ENCODE peak calls at places on chromosomes 5 and 9, in six cellular contexts. L is K562, I is upper lobe of left lung, N is choroid plexus epithelial cell, Y is sigmoid colon, O is activated B cell treated with CpG ODN at 0.5 μM for 24 hours. H is an unnamed sample.

GRCh38 chr9:109766351-109766750 is 13.6 kb upstream of the PALM2AKAP2 start:
- DNase-seq in L (no peak), I (no peak), N (peak; percentile 74), Y (no peak), O (no peak), H (peak; percentile 91)

GRCh38 chr5:160621503-160621902 is 199.8 kb downstream of the PTTG1 start:
- DNase-seq in L (no peak), I (no peak), N (no peak), Y (no peak), O (no peak), H (peak; percentile 13)

GRCh38 chr9:25025686-25026085 is 480.0 kb upstream of the IZUMO3 start:
- DNase-seq in L (no peak), I (no peak), N (no peak), Y (no peak), O (no peak), H (no peak)

GRCh38 chr5:177426566-177427210 is at the start of gene GRK6:
- DNase-seq in L (peak; percentile 76), I (peak; percentile 57), N (no peak), Y (peak; percentile 81), O (peak; percentile 60), H (peak; percentile 67)

GRCh38 chr5:147472669-147473131 is 37.2 kb downstream of the DPYSL3 start:
- DNase-seq in L (no peak), I (no peak), N (no peak), Y (no peak), O (no peak), H (no peak)

GRCh38 chr5:68007446-68007845 is 208.1 kb upstream of the PIK3R1 start:
- DNase-seq in L (no peak), I (peak; percentile 81), N (peak; percentile 97), Y (peak; percentile 87), O (no peak), H (no peak)

GRCh38 chr5:52692039-52692438 is 95.7 kb upstream of the ITGA1 start:
- DNase-seq in L (no peak), I (no peak), N (peak; percentile 71), Y (no peak), O (no peak), H (no peak)

GRCh38 chr9:100838857-100839256 is 189.7 kb upstream of the PLPPR1 start:
- DNase-seq in L (no peak), I (no peak), N (no peak), Y (no peak), O (no peak), H (no peak)

GRCh38 chr9:114911167-114911821 is 19.1 kb downstream of the TNFSF8 start:
- DNase-seq in L (peak; percentile 31), I (no peak), N (peak; percentile 58), Y (no peak), O (no peak), H (peak; percentile 87)

GRCh38 chr5:103450333-103451061 is 112.1 kb downstream of the NUDT12 start:
- DNase-seq in L (no peak), I (no peak), N (peak; percentile 88), Y (no peak), O (no peak), H (peak; percentile 60)

GRCh38 chr5:111277061-111277460 is 52.9 kb downstream of the CAMK4 start:
- DNase-seq in L (no peak), I (no peak), N (no peak), Y (no peak), O (no peak), H (no peak)

GRCh38 chr9:115668506-115668905 is 485.1 kb upstream of the PAPPA start:
- DNase-seq in L (no peak), I (no peak), N (peak; percentile 94), Y (peak; percentile 70), O (no peak), H (peak; percentile 76)

GRCh38 chr9:95189230-95190098 is 128.0 kb downstream of the FANCC start:
- DNase-seq in L (no peak), I (no peak), N (peak; percentile 95), Y (peak; percentile 71), O (no peak), H (no peak)

GRCh38 chr9:68795411-68795810 is 90.4 kb downstream of the PIP5K1B start:
- DNase-seq in L (no peak), I (no peak), N (no peak), Y (no peak), O (no peak), H (no peak)

GRCh38 chr5:157708866-157709265 is 22.4 kb upstream of the THG1L start:
- DNase-seq in L (no peak), I (no peak), N (no peak), Y (no peak), O (no peak), H (no peak)

GRCh38 chr9:37747271-37747753 is 6.3 kb upstream of the TRMT10B start:
- DNase-seq in L (peak; percentile 87), I (peak; percentile 42), N (peak; percentile 87), Y (no peak), O (peak; percentile 27), H (peak; percentile 79)

GRCh38 chr5:3349704-3350565 is 245.7 kb upstream of the IRX1 start:
- DNase-seq in L (no peak), I (no peak), N (no peak), Y (peak; percentile 21), O (no peak), H (no peak)

GRCh38 chr5:112165399-112165798 is 253.7 kb downstream of the EPB41L4A start:
- DNase-seq in L (no peak), I (no peak), N (no peak), Y (no peak), O (no peak), H (no peak)

GRCh38 chr9:9792144-9792857 is 820.5 kb downstream of the PTPRD start:
- DNase-seq in L (no peak), I (no peak), N (no peak), Y (no peak), O (no peak), H (no peak)

GRCh38 chr9:9790216-9790872 is 822.5 kb downstream of the PTPRD start:
- DNase-seq in L (peak; percentile 13), I (no peak), N (peak; percentile 16), Y (no peak), O (no peak), H (peak; percentile 0)

GRCh38 chr9:9791621-9792020 is 821.2 kb downstream of the PTPRD start:
- DNase-seq in L (no peak), I (no peak), N (peak; percentile 26), Y (no peak), O (no peak), H (no peak)
- TF ChIP-seq CTCF in L (no peak), I (no peak), N (no peak), Y (no peak), O (no peak), H (peak; percentile 17)

GRCh38 chr5:120229036-120229435 is 235.1 kb upstream of the PRR16 start:
- DNase-seq in L (no peak), I (no peak), N (no peak), Y (no peak), O (no peak), H (no peak)

GRCh38 chr5:120231563-120231962 is 232.5 kb upstream of the PRR16 start:
- DNase-seq in L (no peak), I (no peak), N (no peak), Y (no peak), O (no peak), H (no peak)

DNA sequence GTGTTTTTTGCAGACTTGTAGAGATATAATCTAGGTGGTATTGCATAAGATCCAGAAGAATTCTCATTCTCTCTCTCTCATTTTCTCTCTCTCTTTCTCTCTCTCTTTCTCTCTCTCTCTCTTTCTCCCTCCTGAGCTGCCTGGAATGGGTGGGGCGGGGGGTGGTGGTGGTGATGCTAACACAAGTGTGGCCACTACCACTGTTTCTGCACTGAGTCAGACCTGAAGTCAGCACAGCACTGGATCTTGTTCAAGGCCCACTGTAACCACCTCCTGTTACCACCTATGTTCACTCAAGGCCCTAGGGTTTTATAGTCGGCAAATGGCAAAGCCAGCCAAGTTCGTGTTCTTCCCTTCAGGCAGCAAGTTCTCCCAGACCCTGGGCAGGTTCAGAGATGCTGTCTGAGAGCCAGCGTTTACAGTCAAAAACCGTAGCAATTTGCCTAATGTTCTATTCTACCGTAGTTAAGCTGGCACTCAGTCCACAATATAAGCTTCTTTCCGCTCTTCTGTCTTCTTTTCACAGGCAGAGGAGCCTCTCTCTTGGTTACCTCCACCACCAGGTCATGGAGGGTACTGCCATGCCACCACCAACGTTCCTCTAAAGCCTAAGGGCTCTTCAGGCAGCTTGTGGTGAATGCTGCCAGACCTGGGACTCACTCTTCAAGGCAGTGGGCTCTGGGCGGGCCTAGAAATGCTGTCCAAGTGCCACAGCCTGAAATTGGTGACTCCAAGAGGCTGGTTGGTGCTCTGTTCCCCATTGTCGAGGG is 235.7 kb upstream of the PRR16 start:
- DNase-seq in L (no peak), I (no peak), N (no peak), Y (no peak), O (no peak), H (no peak)
- TF ChIP-seq CTCF in L (no peak), I (no peak), N (no peak), Y (no peak), O (no peak), H (no peak)

GRCh38 chr9:131407717-131408195 is 13.9 kb downstream of the PRRC2B start:
- DNase-seq in L (peak; percentile 53), I (peak; percentile 77), N (peak; percentile 70), Y (peak; percentile 80), O (no peak), H (peak; percentile 55)
- TF ChIP-seq CTCF in L (peak; percentile 53), I (peak; percentile 67), N (peak; percentile 60), Y (peak; percentile 51), O (no peak), H (no peak)

GRCh38 chr5:34452170-34452828 is 203.8 kb upstream of the RAI14 start:
- DNase-seq in L (peak; percentile 43), I (no peak), N (peak; percentile 76), Y (no peak), O (no peak), H (peak; percentile 29)
- TF ChIP-seq CTCF in L (peak; percentile 55), I (no peak), N (peak; percentile 80), Y (no peak), O (no peak), H (no peak)

GRCh38 chr9:88076286-88077070 is 61.8 kb downstream of the SPATA31C2 start:
- DNase-seq in L (peak; percentile 47), I (peak; percentile 83), N (peak; percentile 99), Y (peak; percentile 88), O (no peak), H (peak; percentile 95)
- TF ChIP-seq CTCF in L (no peak), I (no peak), N (peak; percentile 6), Y (peak; percentile 4), O (no peak), H (peak; percentile 17)

GRCh38 chr9:14482856-14483255 is 168.9 kb upstream of the NFIB start:
- DNase-seq in L (no peak), I (no peak), N (no peak), Y (no peak), O (no peak), H (no peak)

GRCh38 chr9:14480561-14480960 is 166.6 kb upstream of the NFIB start:
- DNase-seq in L (no peak), I (no peak), N (no peak), Y (no peak), O (no peak), H (no peak)

GRCh38 chr9:14479187-14479586 is 165.2 kb upstream of the NFIB start:
- DNase-seq in L (no peak), I (no peak), N (no peak), Y (no peak), O (no peak), H (no peak)

GRCh38 chr9:14478175-14479165 is 164.5 kb upstream of the NFIB start:
- DNase-seq in L (no peak), I (no peak), N (peak; percentile 8), Y (no peak), O (no peak), H (no peak)
- TF ChIP-seq CTCF in L (no peak), I (no peak), N (no peak), Y (no peak), O (no peak), H (no peak)